ENCODE peak calls at places on chromosome 14, in four cellular contexts. G is AG04450, F is breast epithelium, J is omental fat pad. D is an unnamed sample.

GRCh38 chr14:56854325-56854724 is 44.0 kb upstream of the OTX2 start:
- DNase-seq in G (no peak), F (no peak), J (no peak), D (no peak)

GRCh38 chr14:55638665-55639064 is 58.7 kb downstream of the KTN1 start:
- DNase-seq in G (no peak), F (no peak), J (no peak), D (no peak)

GRCh38 chr14:101230851-101231550 is 327.5 kb upstream of the RTL1 start:
- DNase-seq in G (no peak), F (no peak), J (peak), D (no peak)

GRCh38 chr14:55398679-55399078 is 13.0 kb downstream of the ATG14 start:
- DNase-seq in G (peak), F (no peak), J (no peak), D (no peak)

GRCh38 chr14:100417466-100417865 is 94.3 kb downstream of the SLC25A47 start:
- DNase-seq in G (peak), F (no peak), J (no peak), D (no peak)

GRCh38 chr14:101191086-101191881 is 287.8 kb upstream of the RTL1 start:
- DNase-seq in G (no peak), F (no peak), J (peak), D (no peak)

GRCh38 chr14:104118006-104118844 is 20.2 kb upstream of the KIF26A start:
- DNase-seq in G (no peak), F (no peak), J (no peak), D (no peak)

GRCh38 chr14:68011629-68012028 is 192.1 kb downstream of the RAD51B start:
- DNase-seq in G (no peak), F (no peak), J (no peak), D (no peak)

GRCh38 chr14:94045101-94045500 is 19.0 kb downstream of the OTUB2 start:
- DNase-seq in G (no peak), F (no peak), J (no peak), D (no peak)

GRCh38 chr14:53778263-53778662 is 178.4 kb downstream of the BMP4 start:
- DNase-seq in G (no peak), F (no peak), J (no peak), D (peak)

GRCh38 chr14:75459099-75459741 is 31.4 kb downstream of the JDP2 start:
- DNase-seq in G (no peak), F (peak), J (no peak), D (no peak)

GRCh38 chr14:50397461-50398196 is 948 bp upstream of the CDKL1 start:
- DNase-seq in G (no peak), F (no peak), J (no peak), D (no peak)

GRCh38 chr14:90213099-90213748 is 43.1 kb upstream of the PSMC1 start:
- DNase-seq in G (no peak), F (no peak), J (no peak), D (no peak)

GRCh38 chr14:34363733-34364134 is 98.3 kb downstream of the SPTSSA start:
- DNase-seq in G (no peak), F (no peak), J (no peak), D (no peak)

GRCh38 chr14:76456200-76456599 is 80.3 kb downstream of the ESRRB start:
- DNase-seq in G (no peak), F (no peak), J (no peak), D (peak)

GRCh38 chr14:97946291-97946690 is 1149.1 kb downstream of the VRK1 start:
- DNase-seq in G (no peak), F (no peak), J (no peak), D (no peak)

GRCh38 chr14:102272392-102272791 is 32.6 kb downstream of the MOK start:
- DNase-seq in G (no peak), F (no peak), J (no peak), D (peak)

GRCh38 chr14:102039157-102039556 is 47.7 kb downstream of the HSP90AA1 start:
- DNase-seq in G (no peak), F (no peak), J (no peak), D (no peak)

GRCh38 chr14:49939884-49940510 is 47.1 kb downstream of the ARF6 start:
- DNase-seq in G (no peak), F (no peak), J (no peak), D (no peak)

GRCh38 chr14:92041203-92041602 is 1.3 kb upstream of the TRIP11 start:
- DNase-seq in G (no peak), F (no peak), J (no peak), D (no peak)

GRCh38 chr14:92039073-92039719 is 663 bp downstream of the TRIP11 start:
- DNase-seq in G (peak), F (peak), J (no peak), D (peak)

GRCh38 chr14:92040431-92041040 is 677 bp upstream of the TRIP11 start:
- DNase-seq in G (peak), F (no peak), J (no peak), D (peak)

GRCh38 chr14:92037989-92038388 is 1.9 kb downstream of the TRIP11 start:
- DNase-seq in G (no peak), F (no peak), J (no peak), D (no peak)

GRCh38 chr14:92039720-92040430 is at the start of gene TRIP11:
- DNase-seq in G (peak), F (peak), J (peak), D (peak)
- TF ChIP-seq CTCF in G (no peak), F (no peak), J (no peak), D (no peak)

GRCh38 chr14:30610719-30611388 is 11.3 kb upstream of the SCFD1 start:
- DNase-seq in G (peak), F (no peak), J (no peak), D (peak)
- TF ChIP-seq CTCF in G (peak), F (no peak), J (no peak), D (no peak)

GRCh38 chr14:22220427-22220826 is 368.6 kb downstream of the DAD1 start:
- DNase-seq in G (peak), F (no peak), J (no peak), D (no peak)

GRCh38 chr14:22226381-22226780 is 362.6 kb downstream of the DAD1 start:
- DNase-seq in G (no peak), F (no peak), J (no peak), D (peak)

GRCh38 chr14:22218729-22219128 is 370.3 kb downstream of the DAD1 start:
- DNase-seq in G (no peak), F (no peak), J (no peak), D (peak)

GRCh38 chr14:22225526-22226133 is 363.4 kb downstream of the DAD1 start:
- DNase-seq in G (peak), F (no peak), J (no peak), D (no peak)

DNA sequence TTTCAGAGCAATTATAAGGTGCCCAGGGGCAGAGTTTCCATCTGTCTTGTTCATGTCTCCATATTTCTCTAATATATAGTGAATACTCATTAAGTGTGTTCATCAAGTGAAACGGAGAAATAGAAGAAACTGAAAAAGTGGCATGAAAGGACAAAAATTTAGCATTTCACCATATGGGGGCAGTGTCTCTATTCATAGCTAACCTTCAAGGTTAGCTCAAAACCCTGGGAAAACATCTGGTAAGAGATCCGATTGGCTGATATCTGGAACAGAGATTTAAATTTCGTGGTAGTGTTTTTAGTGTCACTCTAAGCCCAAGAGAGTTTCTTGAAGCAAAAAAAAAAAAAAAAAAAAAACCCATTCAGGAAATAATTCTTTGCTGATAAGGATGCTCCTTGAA is 367.5 kb downstream of the DAD1 start:
- DNase-seq in G (no peak), F (no peak), J (no peak), D (peak)
- TF ChIP-seq CTCF in G (peak), F (no peak), J (no peak), D (peak)

GRCh38 chr14:37709419-37710195 is 114.2 kb downstream of the TTC6 start:
- DNase-seq in G (no peak), F (no peak), J (no peak), D (no peak)
- TF ChIP-seq CTCF in G (peak), F (peak), J (no peak), D (no peak)

DNA sequence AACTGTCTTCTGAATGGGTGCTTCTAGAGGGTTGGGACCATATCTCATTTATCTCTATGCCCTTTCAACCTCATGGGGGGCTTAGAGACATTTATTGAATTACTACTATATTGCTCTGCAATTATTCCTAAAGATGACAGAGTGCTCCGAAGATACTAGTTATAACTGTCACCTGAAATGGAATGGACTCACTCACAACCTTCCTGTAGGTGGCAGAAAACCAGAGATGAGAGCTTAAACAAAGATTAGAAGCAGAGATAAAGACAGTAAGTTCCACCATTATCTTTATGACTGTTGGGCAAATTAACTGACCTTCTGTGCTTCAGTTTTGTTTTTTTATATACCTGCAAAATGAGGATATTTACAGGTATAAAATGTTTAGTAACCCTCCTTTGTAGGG is 31.5 kb upstream of the GTF2A1 start:
- DNase-seq in G (no peak), F (no peak), J (no peak), D (no peak)
- TF ChIP-seq CTCF in G (no peak), F (no peak), J (no peak), D (no peak)

DNA sequence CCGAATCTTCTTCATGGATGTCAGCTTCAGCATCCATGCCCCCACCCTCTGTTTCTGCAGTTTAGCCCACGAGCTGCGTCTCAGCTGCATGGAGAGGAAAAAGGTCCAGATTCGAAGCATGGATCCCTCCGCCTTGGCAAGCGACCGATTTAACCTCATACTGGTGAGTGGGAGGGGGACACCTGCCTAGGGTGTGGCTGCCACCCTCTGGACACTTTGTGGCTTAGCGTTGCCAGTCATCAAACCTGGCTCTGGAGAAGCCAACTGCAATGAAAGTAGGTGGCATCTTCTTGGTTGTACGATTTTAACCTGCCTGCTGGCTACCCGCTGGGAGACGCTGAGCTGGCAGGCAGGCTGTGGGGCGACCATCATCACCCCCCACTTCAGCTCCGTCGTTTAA is 16.7 kb downstream of the DCAF4 start:
- DNase-seq in G (no peak), F (no peak), J (no peak), D (no peak)
- TF ChIP-seq CTCF in G (no peak), F (no peak), J (no peak), D (no peak)